ENCODE peak calls at places on chromosome 2, in five cellular contexts. One of them, this sample, is unnamed.

GRCh38 chr2:205683991-205684390 is 1.7 kb downstream of the NRP2 start:
- DNase-seq in HCT116: no peak
- DNase-seq in NB4: no peak
- DNase-seq in SK-N-SH: no peak
- DNase-seq in right lobe of liver: no peak
- DNase-seq in this sample: no peak

GRCh38 chr2:20481798-20482405 is 35.0 kb downstream of the RHOB start:
- DNase-seq in HCT116: no peak
- DNase-seq in NB4: no peak
- DNase-seq in SK-N-SH: no peak
- DNase-seq in right lobe of liver: no peak
- DNase-seq in this sample: no peak

GRCh38 chr2:28085183-28085582 is 194.7 kb downstream of the BABAM2 start:
- DNase-seq in HCT116: no peak
- DNase-seq in NB4: no peak
- DNase-seq in SK-N-SH: no peak
- DNase-seq in right lobe of liver: no peak
- DNase-seq in this sample: no peak

GRCh38 chr2:42321452-42322064 is 39.5 kb downstream of the COX7A2L start:
- DNase-seq in HCT116: no peak
- DNase-seq in NB4: no peak
- DNase-seq in SK-N-SH: no peak
- DNase-seq in right lobe of liver: no peak
- DNase-seq in this sample: no peak

GRCh38 chr2:54274781-54275242 is 18.8 kb upstream of the TSPYL6 start:
- DNase-seq in HCT116: no peak
- DNase-seq in NB4: peak
- DNase-seq in SK-N-SH: no peak
- DNase-seq in right lobe of liver: no peak
- DNase-seq in this sample: no peak

GRCh38 chr2:35374845-35375244 is 980.7 kb upstream of the CRIM1 start:
- DNase-seq in HCT116: no peak
- DNase-seq in NB4: no peak
- DNase-seq in SK-N-SH: no peak
- DNase-seq in right lobe of liver: no peak
- DNase-seq in this sample: no peak

GRCh38 chr2:1591461-1591770 is 152.9 kb downstream of the PXDN start:
- DNase-seq in HCT116: no peak
- DNase-seq in NB4: no peak
- DNase-seq in SK-N-SH: no peak
- DNase-seq in right lobe of liver: no peak
- DNase-seq in this sample: no peak

GRCh38 chr2:239945751-239946569 is 79.2 kb downstream of the NDUFA10 start:
- DNase-seq in HCT116: no peak
- DNase-seq in NB4: peak
- DNase-seq in SK-N-SH: no peak
- DNase-seq in right lobe of liver: peak
- DNase-seq in this sample: no peak

GRCh38 chr2:176138526-176139169 is 9.1 kb downstream of the HOXD8 start:
- DNase-seq in HCT116: no peak
- DNase-seq in NB4: no peak
- DNase-seq in SK-N-SH: no peak
- DNase-seq in right lobe of liver: no peak
- DNase-seq in this sample: no peak

GRCh38 chr2:13583609-13584008 is 866.9 kb downstream of the TRIB2 start:
- DNase-seq in HCT116: no peak
- DNase-seq in NB4: no peak
- DNase-seq in SK-N-SH: no peak
- DNase-seq in right lobe of liver: no peak
- DNase-seq in this sample: no peak

GRCh38 chr2:143209570-143210445 is 80.6 kb downstream of the ARHGAP15 start:
- DNase-seq in HCT116: no peak
- DNase-seq in NB4: no peak
- DNase-seq in SK-N-SH: peak
- DNase-seq in right lobe of liver: no peak
- DNase-seq in this sample: no peak

GRCh38 chr2:143210446-143210819 is 81.2 kb downstream of the ARHGAP15 start:
- DNase-seq in HCT116: no peak
- DNase-seq in NB4: no peak
- DNase-seq in SK-N-SH: no peak
- DNase-seq in right lobe of liver: no peak
- DNase-seq in this sample: no peak

DNA sequence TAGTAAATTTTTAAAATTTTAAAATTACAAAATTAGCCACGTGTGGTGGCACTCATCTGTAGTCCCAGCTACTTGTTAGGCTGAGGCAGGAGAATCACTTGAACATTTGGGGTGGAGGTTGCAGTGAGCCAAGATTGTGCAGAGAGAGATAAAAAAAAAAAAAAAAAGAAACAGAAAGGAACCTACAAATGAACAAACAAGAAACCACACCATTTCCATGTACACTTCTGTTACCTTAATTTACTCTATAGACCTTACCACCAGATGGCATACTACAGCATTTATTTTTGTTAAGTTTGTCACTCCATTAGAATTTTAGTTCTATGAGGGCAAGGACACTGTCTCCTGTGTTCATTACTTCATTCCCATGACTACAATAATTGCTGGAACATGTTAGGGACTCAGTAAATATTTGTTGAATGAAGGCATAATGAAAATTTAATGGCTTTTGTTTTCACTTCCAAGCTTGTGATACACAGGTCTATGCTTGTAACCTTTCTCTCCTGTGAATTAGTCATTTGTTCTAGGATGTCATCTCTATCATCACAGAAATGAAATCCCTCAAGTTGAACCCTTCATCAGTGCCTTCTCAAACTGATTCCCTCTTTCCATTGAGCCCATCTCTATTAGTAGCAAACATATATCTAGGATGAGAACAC is 76.0 kb downstream of the ARHGAP15 start:
- DNase-seq in HCT116: peak
- DNase-seq in NB4: peak
- DNase-seq in SK-N-SH: no peak
- DNase-seq in right lobe of liver: no peak
- DNase-seq in this sample: no peak
- TF ChIP-seq CTCF in HCT116: no peak
- TF ChIP-seq CTCF in NB4: no peak
- TF ChIP-seq CTCF in SK-N-SH: peak
- TF ChIP-seq CTCF in right lobe of liver: peak
- TF ChIP-seq CTCF in this sample: peak

GRCh38 chr2:17309186-17309585 is 209.1 kb downstream of the RAD51AP2 start:
- DNase-seq in HCT116: no peak
- DNase-seq in NB4: no peak
- DNase-seq in SK-N-SH: peak
- DNase-seq in right lobe of liver: no peak
- DNase-seq in this sample: no peak

GRCh38 chr2:17309741-17310339 is 208.4 kb downstream of the RAD51AP2 start:
- DNase-seq in HCT116: peak
- DNase-seq in NB4: peak
- DNase-seq in SK-N-SH: peak
- DNase-seq in right lobe of liver: peak
- DNase-seq in this sample: no peak

GRCh38 chr2:17311771-17312511 is 206.3 kb downstream of the RAD51AP2 start:
- DNase-seq in HCT116: no peak
- DNase-seq in NB4: no peak
- DNase-seq in SK-N-SH: no peak
- DNase-seq in right lobe of liver: no peak
- DNase-seq in this sample: no peak

GRCh38 chr2:17313261-17313660 is 205.0 kb downstream of the RAD51AP2 start:
- DNase-seq in HCT116: no peak
- DNase-seq in NB4: no peak
- DNase-seq in SK-N-SH: no peak
- DNase-seq in right lobe of liver: no peak
- DNase-seq in this sample: no peak

DNA sequence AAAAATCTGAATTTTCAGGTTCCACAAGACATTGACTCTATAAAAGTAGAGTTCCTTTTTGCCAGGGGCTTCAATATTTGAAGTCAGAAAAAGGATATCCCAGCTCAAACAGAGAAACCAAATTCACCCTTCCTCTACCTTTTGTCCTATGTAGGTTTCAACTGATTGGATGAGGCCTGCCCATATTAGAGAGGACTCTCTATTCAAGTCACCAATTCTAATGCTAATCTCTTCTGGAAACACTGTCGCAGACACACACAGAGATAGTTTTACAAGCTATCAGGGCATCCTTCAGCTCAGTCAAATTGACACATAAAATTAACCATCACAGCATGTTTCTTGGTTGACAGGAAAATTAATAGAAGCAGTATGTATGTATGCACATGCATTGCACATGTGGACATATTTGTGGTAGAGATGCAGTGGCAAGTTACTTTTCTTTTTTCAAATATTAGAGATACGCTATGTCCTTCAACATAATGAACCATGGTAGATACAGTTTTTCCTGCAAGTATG is 207.1 kb downstream of the RAD51AP2 start:
- DNase-seq in HCT116: no peak
- DNase-seq in NB4: no peak
- DNase-seq in SK-N-SH: no peak
- DNase-seq in right lobe of liver: no peak
- DNase-seq in this sample: no peak
- TF ChIP-seq CTCF in HCT116: no peak
- TF ChIP-seq CTCF in NB4: no peak
- TF ChIP-seq CTCF in SK-N-SH: no peak
- TF ChIP-seq CTCF in right lobe of liver: no peak
- TF ChIP-seq CTCF in this sample: no peak

GRCh38 chr2:125224188-125224587 is 1199.1 kb downstream of the CNTNAP5 start:
- DNase-seq in HCT116: no peak
- DNase-seq in NB4: no peak
- DNase-seq in SK-N-SH: no peak
- DNase-seq in right lobe of liver: no peak
- DNase-seq in this sample: no peak

GRCh38 chr2:125224830-125225229 is 1199.7 kb downstream of the CNTNAP5 start:
- DNase-seq in HCT116: no peak
- DNase-seq in NB4: peak
- DNase-seq in SK-N-SH: no peak
- DNase-seq in right lobe of liver: no peak
- DNase-seq in this sample: no peak

DNA sequence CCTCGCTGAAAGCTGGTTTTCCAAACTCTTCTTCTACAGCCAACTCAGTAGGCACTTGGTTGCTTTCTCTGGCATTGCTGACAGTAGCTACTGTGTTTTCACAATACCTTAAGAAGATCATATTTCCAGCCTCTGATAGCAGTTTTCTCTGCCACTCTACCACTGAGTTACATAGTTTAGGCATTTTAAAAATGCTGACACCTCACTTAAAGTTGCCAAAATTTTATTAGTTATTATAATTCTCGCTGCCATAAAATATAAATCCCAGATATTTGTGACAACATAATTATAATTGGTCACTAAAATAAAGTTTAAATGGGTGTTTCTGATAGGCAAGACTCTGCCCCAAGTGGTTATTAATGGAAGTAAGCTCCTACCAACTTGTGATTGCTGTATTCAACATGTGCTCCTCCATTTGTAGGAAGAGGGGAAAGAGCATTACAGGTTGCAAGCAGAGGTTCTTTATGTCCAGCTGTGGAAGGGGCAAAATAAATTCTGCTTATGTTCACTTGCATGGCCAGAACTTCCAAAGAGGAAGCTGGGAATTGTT is 1202.8 kb downstream of the CNTNAP5 start:
- DNase-seq in HCT116: no peak
- DNase-seq in NB4: no peak
- DNase-seq in SK-N-SH: peak
- DNase-seq in right lobe of liver: no peak
- DNase-seq in this sample: no peak
- TF ChIP-seq CTCF in HCT116: no peak
- TF ChIP-seq CTCF in NB4: peak
- TF ChIP-seq CTCF in SK-N-SH: no peak
- TF ChIP-seq CTCF in right lobe of liver: no peak
- TF ChIP-seq CTCF in this sample: no peak

GRCh38 chr2:10862330-10862729 is 49.4 kb upstream of the KCNF1 start:
- DNase-seq in HCT116: no peak
- DNase-seq in NB4: no peak
- DNase-seq in SK-N-SH: no peak
- DNase-seq in right lobe of liver: no peak
- DNase-seq in this sample: no peak
- TF ChIP-seq CTCF in HCT116: no peak
- TF ChIP-seq CTCF in NB4: no peak
- TF ChIP-seq CTCF in SK-N-SH: no peak
- TF ChIP-seq CTCF in right lobe of liver: no peak
- TF ChIP-seq CTCF in this sample: no peak

GRCh38 chr2:10047616-10048500 is 4.5 kb downstream of the KLF11 start:
- DNase-seq in HCT116: no peak
- DNase-seq in NB4: no peak
- DNase-seq in SK-N-SH: no peak
- DNase-seq in right lobe of liver: peak
- DNase-seq in this sample: no peak
- TF ChIP-seq CTCF in HCT116: no peak
- TF ChIP-seq CTCF in NB4: no peak
- TF ChIP-seq CTCF in SK-N-SH: no peak
- TF ChIP-seq CTCF in right lobe of liver: no peak
- TF ChIP-seq CTCF in this sample: no peak

GRCh38 chr2:23635666-23636340 is 250.8 kb downstream of the KLHL29 start:
- DNase-seq in HCT116: no peak
- DNase-seq in NB4: no peak
- DNase-seq in SK-N-SH: no peak
- DNase-seq in right lobe of liver: no peak
- DNase-seq in this sample: no peak

GRCh38 chr2:23637011-23637778 is 252.2 kb downstream of the KLHL29 start:
- DNase-seq in HCT116: no peak
- DNase-seq in NB4: no peak
- DNase-seq in SK-N-SH: peak
- DNase-seq in right lobe of liver: no peak
- DNase-seq in this sample: no peak

GRCh38 chr2:23639406-23639982 is 254.5 kb downstream of the KLHL29 start:
- DNase-seq in HCT116: no peak
- DNase-seq in NB4: no peak
- DNase-seq in SK-N-SH: no peak
- DNase-seq in right lobe of liver: no peak
- DNase-seq in this sample: no peak

GRCh38 chr2:23633966-23634365 is 249.0 kb downstream of the KLHL29 start:
- DNase-seq in HCT116: no peak
- DNase-seq in NB4: no peak
- DNase-seq in SK-N-SH: no peak
- DNase-seq in right lobe of liver: no peak
- DNase-seq in this sample: no peak

GRCh38 chr2:23636412-23636811 is 251.4 kb downstream of the KLHL29 start:
- DNase-seq in HCT116: no peak
- DNase-seq in NB4: peak
- DNase-seq in SK-N-SH: peak
- DNase-seq in right lobe of liver: no peak
- DNase-seq in this sample: no peak
- TF ChIP-seq CTCF in HCT116: peak
- TF ChIP-seq CTCF in NB4: peak
- TF ChIP-seq CTCF in SK-N-SH: peak
- TF ChIP-seq CTCF in right lobe of liver: no peak
- TF ChIP-seq CTCF in this sample: no peak